ENCODE peak calls at places on chromosome 16, in six cellular contexts. L is endothelial cell, R is cardiac fibroblast, F is tibial nerve, E is WERI-Rb-1, S is neural crest cell. T is an unnamed sample.

GRCh38 chr16:81140930-81141780 is 45.0 kb upstream of the GCSH start:
- DNase-seq in L (peak; percentile 16), R (no peak), F (no peak), E (peak; percentile 5), S (no peak), T (no peak)

GRCh38 chr16:23324727-23325126 is 22.6 kb downstream of the SCNN1B start:
- DNase-seq in L (no peak), R (no peak), F (peak; percentile 9), E (no peak), S (no peak), T (no peak)

GRCh38 chr16:188674-189073 is 8.4 kb downstream of the HBQ1 start:
- DNase-seq in L (no peak), R (no peak), F (no peak), E (peak; percentile 32), S (no peak), T (no peak)

GRCh38 chr16:30778549-30779244 is 8.3 kb downstream of the ZNF629 start:
- DNase-seq in L (no peak), R (no peak), F (peak; percentile 56), E (no peak), S (no peak), T (peak; percentile 70)

GRCh38 chr16:30621765-30622164 is 11.6 kb upstream of the ZNF689 start:
- DNase-seq in L (no peak), R (no peak), F (no peak), E (no peak), S (no peak), T (no peak)

GRCh38 chr16:87528690-87529579 is 36.1 kb upstream of the ZCCHC14 start:
- DNase-seq in L (no peak), R (no peak), F (no peak), E (no peak), S (no peak), T (no peak)

GRCh38 chr16:19566362-19566761 is 10.9 kb downstream of the VPS35L start:
- DNase-seq in L (no peak), R (no peak), F (no peak), E (no peak), S (no peak), T (no peak)

GRCh38 chr16:54430491-54431030 is 144.0 kb upstream of the IRX3 start:
- DNase-seq in L (no peak), R (peak; percentile 57), F (no peak), E (no peak), S (no peak), T (no peak)

GRCh38 chr16:27505297-27506236 is 44.1 kb downstream of the GTF3C1 start:
- DNase-seq in L (no peak), R (no peak), F (no peak), E (no peak), S (no peak), T (no peak)

GRCh38 chr16:27840311-27841060 is 223.0 kb downstream of the GSG1L start:
- DNase-seq in L (no peak), R (no peak), F (no peak), E (no peak), S (no peak), T (no peak)

GRCh38 chr16:59635674-59636073 is 901.6 kb upstream of the GOT2 start:
- DNase-seq in L (no peak), R (peak; percentile 31), F (no peak), E (no peak), S (no peak), T (no peak)

GRCh38 chr16:87492241-87492635 is 586 bp downstream of the ZCCHC14 start:
- DNase-seq in L (no peak), R (no peak), F (no peak), E (no peak), S (no peak), T (no peak)

GRCh38 chr16:29663020-29663828 is at the start of gene SPN:
- DNase-seq in L (no peak), R (no peak), F (no peak), E (peak; percentile 74), S (no peak), T (no peak)

GRCh38 chr16:49494386-49495150 is 121.0 kb downstream of the C16orf78 start:
- DNase-seq in L (no peak), R (no peak), F (no peak), E (no peak), S (no peak), T (no peak)

GRCh38 chr16:75301804-75302203 is 50.4 kb upstream of the BCAR1 start:
- DNase-seq in L (no peak), R (no peak), F (no peak), E (no peak), S (no peak), T (no peak)

GRCh38 chr16:12869681-12870427 is 31.5 kb upstream of the SHISA9 start:
- DNase-seq in L (no peak), R (no peak), F (no peak), E (no peak), S (no peak), T (no peak)

GRCh38 chr16:88693420-88694177 is 7.3 kb upstream of the SNAI3 start:
- DNase-seq in L (no peak), R (no peak), F (no peak), E (no peak), S (no peak), T (no peak)

GRCh38 chr16:55264949-55265348 is 59.1 kb upstream of the IRX6 start:
- DNase-seq in L (no peak), R (no peak), F (no peak), E (no peak), S (no peak), T (no peak)

GRCh38 chr16:87416826-87417471 is 24.8 kb downstream of the MAP1LC3B start:
- DNase-seq in L (no peak), R (peak; percentile 82), F (peak; percentile 75), E (no peak), S (no peak), T (no peak)

GRCh38 chr16:1538804-1539520 is 5.5 kb downstream of the TMEM204 start:
- DNase-seq in L (no peak), R (no peak), F (no peak), E (peak; percentile 97), S (no peak), T (no peak)

GRCh38 chr16:31265329-31266245 is 5.8 kb downstream of the ITGAM start:
- DNase-seq in L (no peak), R (peak; percentile 39), F (no peak), E (no peak), S (no peak), T (no peak)

DNA sequence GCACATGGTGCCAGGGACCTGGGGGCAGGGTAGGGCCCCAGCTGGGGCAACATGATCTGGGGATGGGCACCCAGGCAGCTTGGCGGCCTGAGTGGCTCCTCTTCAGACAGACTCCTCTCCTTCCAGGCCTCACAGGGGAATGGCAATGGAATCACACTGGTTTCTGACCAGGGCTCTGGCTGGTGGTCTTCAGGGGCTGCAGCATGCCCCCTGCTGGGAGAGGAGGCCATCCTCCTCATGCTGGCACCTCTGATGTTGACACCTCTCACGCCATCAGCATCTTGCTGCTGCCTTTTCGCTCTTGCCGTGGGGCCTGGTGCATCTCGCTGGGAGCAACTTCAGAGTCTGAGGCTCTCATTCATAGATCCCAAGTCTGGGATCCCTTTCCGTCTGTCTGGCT is 11.2 kb upstream of the GFOD2 start:
- DNase-seq in L (no peak), R (no peak), F (no peak), E (no peak), S (no peak), T (no peak)
- TF ChIP-seq CTCF in L (no peak), R (no peak), F (no peak), E (no peak), S (no peak), T (no peak)

GRCh38 chr16:57202095-57202886 is 16.2 kb downstream of the RSPRY1 start:
- DNase-seq in L (no peak), R (no peak), F (no peak), E (no peak), S (no peak), T (no peak)

GRCh38 chr16:57208926-57209325 is 22.8 kb downstream of the RSPRY1 start:
- DNase-seq in L (no peak), R (no peak), F (no peak), E (no peak), S (no peak), T (no peak)

GRCh38 chr16:57203451-57203850 is 17.3 kb downstream of the RSPRY1 start:
- DNase-seq in L (no peak), R (no peak), F (no peak), E (no peak), S (no peak), T (no peak)

GRCh38 chr16:57209780-57210179 is 23.7 kb downstream of the RSPRY1 start:
- DNase-seq in L (no peak), R (no peak), F (no peak), E (no peak), S (no peak), T (no peak)

GRCh38 chr16:57204675-57205074 is 18.5 kb downstream of the RSPRY1 start:
- DNase-seq in L (peak; percentile 9), R (no peak), F (no peak), E (peak; percentile 11), S (no peak), T (no peak)
- TF ChIP-seq CTCF in L (peak; percentile 51), R (peak; percentile 2), F (no peak), E (peak; percentile 31), S (no peak), T (no peak)

GRCh38 chr16:52069866-52070265 is 477.1 kb downstream of the TOX3 start:
- DNase-seq in L (peak; percentile 19), R (peak; percentile 11), F (no peak), E (peak; percentile 7), S (no peak), T (peak; percentile 4)
- TF ChIP-seq CTCF in L (peak; percentile 36), R (no peak), F (no peak), E (no peak), S (peak; percentile 68), T (peak; percentile 42)

DNA sequence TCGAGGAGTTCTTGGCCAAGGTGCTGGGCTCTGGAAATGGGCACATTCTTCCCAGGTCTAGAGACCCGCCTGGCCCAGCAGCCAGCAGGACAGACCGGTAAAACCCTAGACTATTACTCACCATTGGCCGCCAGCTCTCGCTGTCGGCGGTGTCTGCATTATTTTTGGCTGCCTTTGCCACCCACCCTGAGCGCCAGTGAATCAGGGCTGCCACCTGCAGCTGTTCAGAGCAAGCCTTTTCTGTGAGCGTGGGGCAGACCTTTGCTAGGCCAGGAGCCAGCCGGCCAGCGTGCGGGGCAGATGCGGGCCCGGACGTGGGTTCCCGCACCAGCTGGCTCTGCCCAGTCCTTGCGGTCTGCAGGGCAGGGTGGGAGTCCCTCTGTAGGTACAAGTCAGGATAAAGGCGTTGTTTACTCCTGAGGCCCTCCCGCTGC is 15.8 kb upstream of the CLEC18A start:
- DNase-seq in L (no peak), R (no peak), F (no peak), E (no peak), S (no peak), T (no peak)
- TF ChIP-seq CTCF in L (no peak), R (no peak), F (no peak), E (no peak), S (no peak), T (no peak)

DNA sequence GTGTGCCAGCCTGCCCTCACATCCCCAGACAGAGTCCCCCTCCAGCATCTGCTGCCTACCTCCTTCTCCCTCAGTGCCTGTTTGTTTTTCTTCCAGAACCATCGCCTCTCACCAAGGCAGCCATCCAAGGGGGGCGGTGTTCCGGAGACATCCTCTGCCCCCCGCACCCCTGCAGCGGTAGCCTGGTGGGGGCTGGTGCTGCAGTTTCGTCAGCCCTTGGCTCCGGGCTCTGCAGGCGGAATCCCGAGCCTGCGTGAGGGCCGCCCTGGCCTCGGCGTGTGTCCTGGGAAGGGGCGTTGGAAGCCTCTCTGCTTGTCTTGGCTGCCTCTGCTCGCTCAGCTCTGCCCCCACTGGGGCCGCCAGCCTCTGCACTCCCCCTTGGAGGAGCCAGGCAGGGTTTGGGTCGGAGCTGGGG is 126.0 kb upstream of the CIBAR2 start:
- DNase-seq in L (peak; percentile 40), R (peak; percentile 17), F (peak; percentile 86), E (no peak), S (no peak), T (peak; percentile 51)
- TF ChIP-seq CTCF in L (no peak), R (no peak), F (no peak), E (no peak), S (no peak), T (peak; percentile 13)

GRCh38 chr16:20750558-20750957 is 8.9 kb upstream of the THUMPD1 start:
- DNase-seq in L (no peak), R (no peak), F (no peak), E (no peak), S (no peak), T (no peak)
- TF ChIP-seq CTCF in L (no peak), R (no peak), F (no peak), E (no peak), S (no peak), T (no peak)